ENCODE peak calls at places on chromosomes 3 and 15, in nine cellular contexts. W is NCI-H1694; X is activated T-cell treated with anti-CD3 and anti-CD28 coated beads, Interleukin-2, amount 50 U/mL, for 1 hour; K is cardiac fibroblast; Q is stimulated activated CD8-positive, alpha-beta memory T cell treated with anti-CD3 and anti-CD28 coated beads, Interleukin-4, amount 100 ng/mL, for 4 hours; B is colonic mucosa; U is AG09319; V is LHCN-M2; G is amniotic epithelial cell. M is an unnamed sample.
A peak's percentile ranks its signal among the peaks of the same experiment; 100 is the strongest.

GRCh38 chr3:139394116-139394515 is 4.7 kb upstream of the COPB2 start:
- DNase-seq in K (peak; percentile 14), Q (no peak), G (peak; percentile 89), V (peak; percentile 6), X (no peak), U (no peak), W (no peak), B (no peak), M (no peak)

GRCh38 chr3:178845446-178846118 is 226.0 kb downstream of the ZMAT3 start:
- DNase-seq in X (no peak), U (no peak), W (no peak), V (peak; percentile 81), Q (no peak), G (peak; percentile 28), B (no peak), K (no peak), M (no peak)

GRCh38 chr3:153927107-153927506 is 194.1 kb upstream of the ARHGEF26 start:
- DNase-seq in W (no peak), V (peak; percentile 65), B (no peak), Q (no peak), K (peak; percentile 85), G (peak; percentile 43), X (no peak), U (peak; percentile 22), M (no peak)

GRCh38 chr3:58388550-58389061 is 45.0 kb downstream of the PDHB start:
- DNase-seq in G (peak; percentile 94), V (peak; percentile 50), K (peak; percentile 74), U (peak; percentile 84), W (peak; percentile 10), Q (no peak), X (no peak), B (no peak), M (peak; percentile 47)

GRCh38 chr15:100189319-100189718 is 152.5 kb downstream of the ADAMTS17 start:
- DNase-seq in G (no peak), Q (no peak), B (no peak), U (no peak), K (no peak), X (no peak), W (no peak), V (no peak), M (no peak)

GRCh38 chr3:193693774-193694173 is 100.8 kb downstream of the OPA1 start:
- DNase-seq in W (no peak), X (no peak), G (no peak), B (no peak), U (no peak), Q (no peak), K (no peak), V (no peak), M (no peak)

GRCh38 chr3:149160754-149161289 is 31.4 kb downstream of the HPS3 start:
- DNase-seq in Q (no peak), X (no peak), G (peak; percentile 34), W (no peak), B (no peak), V (no peak), K (peak; percentile 51), U (no peak), M (no peak)

GRCh38 chr3:104612218-104612617 is 754.5 kb upstream of the ALCAM start:
- DNase-seq in W (no peak), K (no peak), Q (no peak), G (no peak), B (peak; percentile 55), V (no peak), X (no peak), U (no peak), M (no peak)

GRCh38 chr3:128875556-128876120 is 3.8 kb upstream of the ACAD9 start:
- DNase-seq in W (peak; percentile 6), K (peak; percentile 17), U (no peak), G (no peak), X (peak; percentile 65), V (peak; percentile 23), Q (peak; percentile 36), B (peak; percentile 28), M (peak; percentile 58)

GRCh38 chr15:23548071-23548470 is 17.4 kb upstream of the MKRN3 start:
- DNase-seq in B (no peak), G (no peak), X (no peak), Q (no peak), K (no peak), U (no peak), W (no peak), V (no peak), M (no peak)

GRCh38 chr3:37628711-37629301 is 232.9 kb upstream of the CTDSPL start:
- DNase-seq in U (peak; percentile 34), V (no peak), W (no peak), Q (no peak), X (no peak), K (no peak), B (no peak), G (no peak), M (no peak)

GRCh38 chr3:125585595-125586223 is 9.6 kb downstream of the OSBPL11 start:
- DNase-seq in U (peak; percentile 57), Q (no peak), X (no peak), K (peak; percentile 87), B (peak; percentile 63), W (peak; percentile 72), G (peak; percentile 71), V (peak; percentile 86), M (peak; percentile 66)

GRCh38 chr15:39367591-39367990 is 213.3 kb upstream of the THBS1 start:
- DNase-seq in G (no peak), V (peak; percentile 29), B (no peak), W (no peak), K (no peak), X (no peak), Q (no peak), U (no peak), M (no peak)

GRCh38 chr3:197750396-197750831 is 731 bp downstream of the FYTTD1 start:
- DNase-seq in V (peak; percentile 71), B (peak; percentile 70), U (no peak), K (peak; percentile 73), Q (peak; percentile 27), X (peak; percentile 65), W (peak; percentile 38), G (peak; percentile 66), M (peak; percentile 84)

GRCh38 chr15:51312132-51312531 is 26.3 kb downstream of the CYP19A1 start:
- DNase-seq in V (no peak), K (peak; percentile 37), B (no peak), Q (no peak), U (peak; percentile 89), G (no peak), X (no peak), W (no peak), M (no peak)

GRCh38 chr3:37320276-37320675 is 145.9 kb upstream of the LRRFIP2 start:
- DNase-seq in K (no peak), Q (no peak), G (no peak), W (no peak), U (no peak), V (no peak), B (no peak), X (no peak), M (no peak)

GRCh38 chr3:102528727-102529126 is 93.9 kb downstream of the ZPLD1 start:
- DNase-seq in B (no peak), W (no peak), V (no peak), K (no peak), U (no peak), Q (no peak), G (no peak), X (no peak), M (no peak)

GRCh38 chr15:90952901-90953677 is 1.6 kb upstream of the RCCD1 start:
- DNase-seq in X (no peak), K (no peak), V (no peak), B (no peak), Q (no peak), W (no peak), U (no peak), G (no peak), M (no peak)

GRCh38 chr3:80244390-80244789 is 476.6 kb upstream of the ROBO1 start:
- DNase-seq in U (peak; percentile 14), V (peak; percentile 22), K (peak; percentile 67), Q (no peak), X (no peak), B (peak; percentile 21), G (no peak), W (no peak), M (no peak)

GRCh38 chr3:185820973-185821758 is 3.7 kb downstream of the IGF2BP2 start:
- DNase-seq in X (no peak), K (peak; percentile 80), U (no peak), Q (no peak), V (peak; percentile 85), G (peak; percentile 91), W (no peak), B (no peak), M (peak; percentile 18)

GRCh38 chr15:29670266-29670665 is 152.0 kb downstream of the TJP1 start:
- DNase-seq in G (no peak), K (no peak), V (no peak), U (no peak), Q (no peak), W (no peak), B (no peak), X (no peak), M (no peak)

GRCh38 chr15:89984421-89985010 is 16.6 kb upstream of the ZNF710 start:
- DNase-seq in B (no peak), Q (no peak), K (no peak), X (no peak), U (no peak), V (no peak), W (no peak), G (no peak), M (no peak)

GRCh38 chr3:72690646-72691045 is 157.6 kb downstream of the SHQ1 start:
- DNase-seq in W (no peak), X (no peak), K (no peak), U (no peak), V (no peak), Q (no peak), B (no peak), G (peak; percentile 32), M (no peak)

GRCh38 chr3:143443851-143444331 is 324.3 kb downstream of the CHST2 start:
- DNase-seq in K (peak; percentile 98), Q (no peak), B (peak; percentile 70), V (peak; percentile 99), X (no peak), W (no peak), U (peak; percentile 65), G (peak; percentile 93), M (no peak)